ENCODE peak calls at places on chromosomes 11 and 22, in ten cellular contexts. Y is stimulated activated CD4-positive, alpha-beta T cell treated with anti-CD3 and anti-CD28 coated beads, Interleukin-12 subunit alpha, Interleukin-12 subunit beta, amount 100 ng/mL, for 48 hours; G is CD8-positive, alpha-beta memory T cell; K is brain pericyte; P is EL; V is GM23248; W is activated CD4-positive, CD25-positive, alpha-beta regulatory T cell treated with anti-CD3 and anti-CD28 coated beads, Interleukin-2, amount 50 U/mL, for 16 hours; O is NCI-H1436; A is GM13977; S is posterior cingulate gyrus. F is an unnamed sample.

GRCh38 chr11:75773595-75774353 is 5.2 kb downstream of the DGAT2 start:
- DNase-seq in Y (no peak), A (peak), K (no peak), P (no peak), G (no peak), V (no peak), O (no peak), W (no peak), S (no peak), F (peak)

GRCh38 chr11:74749127-74749964 is 697 bp downstream of the RNF169 start:
- DNase-seq in K (no peak), O (peak), S (peak), G (no peak), W (peak), P (peak), V (peak), Y (peak), A (peak), F (peak)

GRCh38 chr11:3644817-3645235 is at the start of gene ART1:
- DNase-seq in W (no peak), K (no peak), V (peak), O (no peak), S (no peak), G (no peak), P (no peak), A (no peak), Y (no peak), F (no peak)

GRCh38 chr11:111298466-111299110 is at the start of gene POU2AF3:
- DNase-seq in V (peak), O (no peak), P (no peak), Y (no peak), S (peak), K (no peak), G (no peak), A (no peak), W (no peak), F (no peak)

GRCh38 chr11:114478768-114479167 is 39.5 kb downstream of the REXO2 start:
- DNase-seq in Y (no peak), V (peak), P (peak), K (no peak), O (no peak), S (no peak), W (no peak), G (no peak), A (no peak), F (no peak)

GRCh38 chr11:13280323-13280722 is 2.7 kb downstream of the BMAL1 start:
- DNase-seq in A (no peak), W (no peak), K (no peak), S (no peak), P (no peak), V (no peak), O (no peak), G (no peak), Y (no peak), F (no peak)

GRCh38 chr22:43658823-43659222 is 153.3 kb downstream of the EFCAB6 start:
- DNase-seq in V (no peak), O (no peak), A (no peak), G (no peak), K (no peak), Y (no peak), W (no peak), S (no peak), P (no peak), F (no peak)

GRCh38 chr22:29117799-29118477 is 45.1 kb downstream of the KREMEN1 start:
- DNase-seq in O (no peak), A (no peak), W (no peak), P (no peak), S (no peak), G (no peak), K (no peak), Y (no peak), V (peak), F (peak)

GRCh38 chr11:93738647-93739081 is 2.6 kb downstream of the TAF1D start:
- DNase-seq in Y (no peak), G (no peak), A (no peak), P (peak), S (no peak), V (no peak), K (no peak), W (no peak), O (no peak), F (no peak)

GRCh38 chr11:100203789-100204188 is 483.3 kb upstream of the ARHGAP42 start:
- DNase-seq in K (no peak), W (no peak), P (no peak), Y (no peak), A (no peak), G (no peak), V (no peak), O (no peak), S (no peak), F (no peak)

GRCh38 chr11:72239849-72240460 is 4.0 kb downstream of the PHOX2A start:
- DNase-seq in P (no peak), K (no peak), O (no peak), Y (no peak), S (peak), A (no peak), G (no peak), W (no peak), V (peak), F (peak)

GRCh38 chr22:44292007-44292370 is 20.8 kb downstream of the SHISAL1 start:
- DNase-seq in V (no peak), W (no peak), A (no peak), Y (no peak), G (no peak), O (no peak), P (no peak), K (no peak), S (no peak), F (no peak)

GRCh38 chr11:117045196-117045595 is 53.0 kb downstream of the SIK3 start:
- DNase-seq in V (peak), K (no peak), S (no peak), Y (no peak), O (no peak), A (no peak), G (no peak), W (no peak), P (peak), F (no peak)

GRCh38 chr11:77047007-77047927 is 13.1 kb downstream of the B3GNT6 start:
- DNase-seq in P (peak), W (peak), V (peak), O (peak), A (peak), K (peak), Y (peak), S (peak), G (peak), F (peak)

GRCh38 chr11:33847251-33847650 is 44.6 kb downstream of the LMO2 start:
- DNase-seq in A (no peak), S (no peak), W (no peak), Y (no peak), P (no peak), V (no peak), O (no peak), K (no peak), G (no peak), F (no peak)

GRCh38 chr11:112200252-112200651 is 24.9 kb downstream of the BCO2 start:
- DNase-seq in A (no peak), Y (no peak), P (no peak), S (no peak), K (no peak), G (no peak), O (no peak), V (no peak), W (no peak), F (no peak)

GRCh38 chr22:36916034-36916433 is 2.6 kb downstream of the CSF2RB start:
- DNase-seq in O (no peak), S (no peak), K (no peak), P (no peak), A (no peak), G (no peak), V (no peak), Y (no peak), W (no peak), F (no peak)

GRCh38 chr11:96137357-96137756 is 205.6 kb downstream of the MAML2 start:
- DNase-seq in V (no peak), O (no peak), P (no peak), S (no peak), G (no peak), K (no peak), A (no peak), Y (no peak), W (no peak), F (no peak)

GRCh38 chr11:126544311-126545056 is 189.0 kb downstream of the ST3GAL4 start:
- DNase-seq in V (peak), K (no peak), G (no peak), O (peak), P (no peak), W (no peak), A (no peak), S (peak), Y (no peak), F (no peak)

GRCh38 chr11:15826826-15827225 is 529.5 kb downstream of the SOX6 start:
- DNase-seq in G (no peak), S (peak), K (no peak), V (peak), O (peak), P (peak), A (peak), Y (peak), W (no peak), F (no peak)

GRCh38 chr22:42076764-42077485 is 2.6 kb upstream of the SMDT1 start:
- DNase-seq in A (no peak), P (no peak), G (no peak), K (no peak), O (no peak), V (no peak), W (no peak), S (no peak), Y (no peak), F (no peak)

GRCh38 chr11:113202431-113202830 is 112.0 kb upstream of the TTC12 start:
- DNase-seq in K (no peak), O (no peak), A (no peak), Y (no peak), S (no peak), G (no peak), V (peak), P (peak), W (no peak), F (no peak)

GRCh38 chr22:27801616-27802388 is at the start of gene MN1:
- DNase-seq in G (peak), Y (peak), A (peak), K (no peak), P (peak), O (no peak), V (peak), W (no peak), S (peak), F (no peak)

GRCh38 chr22:25202290-25202921 is 2.7 kb downstream of the CRYBB3 start:
- DNase-seq in W (peak), S (peak), Y (peak), G (peak), A (peak), V (peak), O (peak), P (peak), K (no peak), F (peak)

GRCh38 chr22:44952863-44953790 is 56.7 kb downstream of the PHF21B start:
- DNase-seq in Y (no peak), W (no peak), G (no peak), P (no peak), K (no peak), V (no peak), O (no peak), S (no peak), A (no peak), F (no peak)

GRCh38 chr11:76124905-76125566 is 81.3 kb downstream of the WNT11 start:
- DNase-seq in Y (no peak), P (no peak), W (no peak), S (no peak), O (no peak), G (no peak), A (peak), V (no peak), K (no peak), F (no peak)